ENCODE peak calls at places on chromosomes 13 and 19, in six cellular contexts. K is MCF 10A; M is aorta; A is psoas muscle; E is HFFc6; X is stimulated activated CD4-positive, alpha-beta T cell treated with anti-CD3 and anti-CD28 coated beads, Interleukin-4, amount 100 ng/mL, for 4 hours. R is an unnamed sample.

GRCh38 chr13:98813993-98814392 is 61.5 kb upstream of the SLC15A1 start:
- DNase-seq in K (no peak), M (no peak), A (no peak), E (peak), X (no peak), R (peak)

GRCh38 chr19:4962085-4962619 is 6.8 kb upstream of the KDM4B start:
- DNase-seq in K (no peak), M (no peak), A (no peak), E (no peak), X (no peak), R (no peak)

GRCh38 chr19:2209408-2209807 is 26.7 kb downstream of the PLEKHJ1 start:
- DNase-seq in K (no peak), M (no peak), A (no peak), E (no peak), X (no peak), R (no peak)

GRCh38 chr13:38981096-38981495 is 9.5 kb downstream of the STOML3 start:
- DNase-seq in K (no peak), M (no peak), A (no peak), E (no peak), X (no peak), R (no peak)

GRCh38 chr13:30463820-30464495 is 1.8 kb downstream of the HMGB1 start:
- DNase-seq in K (peak), M (peak), A (no peak), E (peak), X (peak), R (peak)

GRCh38 chr13:38542601-38543000 is 144.3 kb upstream of the FREM2 start:
- DNase-seq in K (peak), M (no peak), A (no peak), E (no peak), X (no peak), R (peak)

GRCh38 chr13:41236369-41236768 is 27.0 kb downstream of the MTRF1 start:
- DNase-seq in K (no peak), M (no peak), A (no peak), E (no peak), X (no peak), R (no peak)

GRCh38 chr13:44969858-44970484 is 19.3 kb downstream of the NUFIP1 start:
- DNase-seq in K (peak), M (no peak), A (no peak), E (peak), X (no peak), R (peak)

GRCh38 chr19:48614436-48615144 is at the start of gene FAM83E:
- DNase-seq in K (peak), M (peak), A (no peak), E (no peak), X (no peak), R (no peak)

GRCh38 chr13:114151565-114152284 is 19.3 kb upstream of the RASA3 start:
- DNase-seq in K (peak), M (peak), A (peak), E (no peak), X (peak), R (peak)

GRCh38 chr19:44876930-44877530 is 14.0 kb upstream of the TOMM40 start:
- DNase-seq in K (no peak), M (no peak), A (no peak), E (no peak), X (no peak), R (no peak)

GRCh38 chr19:46650445-46650844 is 10.5 kb downstream of the DACT3 start:
- DNase-seq in K (no peak), M (no peak), A (no peak), E (no peak), X (no peak), R (no peak)

GRCh38 chr13:60013166-60013565 is 150.6 kb downstream of the DIAPH3 start:
- DNase-seq in K (no peak), M (no peak), A (no peak), E (no peak), X (no peak), R (no peak)

R was measured in RKO.